ENCODE peak calls at places on chromosomes 13 and 19, in six cellular contexts. One of them, this sample, is unnamed.

GRCh38 chr13:66347718-66348117 is 882.4 kb downstream of the PCDH9 start:
- DNase-seq in thoracic aorta: no peak
- DNase-seq in CD8-positive, alpha-beta T cell: no peak
- DNase-seq in ovary: no peak
- DNase-seq in CD4-positive, alpha-beta T cell: no peak
- DNase-seq in brain microvascular endothelial cell: no peak
- DNase-seq in this sample: no peak

GRCh38 chr19:5001547-5002131 is 32.7 kb downstream of the KDM4B start:
- DNase-seq in CD4-positive, alpha-beta T cell: peak
- DNase-seq in ovary: no peak
- DNase-seq in thoracic aorta: no peak
- DNase-seq in CD8-positive, alpha-beta T cell: peak
- DNase-seq in brain microvascular endothelial cell: peak
- DNase-seq in this sample: no peak

GRCh38 chr13:26961890-26962615 is 201.5 kb upstream of the GPR12 start:
- DNase-seq in CD4-positive, alpha-beta T cell: no peak
- DNase-seq in thoracic aorta: no peak
- DNase-seq in ovary: no peak
- DNase-seq in brain microvascular endothelial cell: no peak
- DNase-seq in CD8-positive, alpha-beta T cell: no peak
- DNase-seq in this sample: no peak

GRCh38 chr13:48761256-48761655 is 107.5 kb downstream of the CYSLTR2 start:
- DNase-seq in CD4-positive, alpha-beta T cell: no peak
- DNase-seq in ovary: no peak
- DNase-seq in thoracic aorta: no peak
- DNase-seq in CD8-positive, alpha-beta T cell: no peak
- DNase-seq in brain microvascular endothelial cell: no peak
- DNase-seq in this sample: no peak

GRCh38 chr19:55275851-55276719 is 3.8 kb downstream of the HSPBP1 start:
- DNase-seq in brain microvascular endothelial cell: no peak
- DNase-seq in ovary: no peak
- DNase-seq in thoracic aorta: no peak
- DNase-seq in CD8-positive, alpha-beta T cell: no peak
- DNase-seq in CD4-positive, alpha-beta T cell: no peak
- DNase-seq in this sample: no peak

GRCh38 chr19:48804496-48804895 is 6.3 kb downstream of the BCAT2 start:
- DNase-seq in brain microvascular endothelial cell: no peak
- DNase-seq in CD4-positive, alpha-beta T cell: no peak
- DNase-seq in ovary: no peak
- DNase-seq in thoracic aorta: no peak
- DNase-seq in CD8-positive, alpha-beta T cell: no peak
- DNase-seq in this sample: no peak

GRCh38 chr13:21670006-21670882 is 629 bp upstream of the FGF9 start:
- DNase-seq in CD4-positive, alpha-beta T cell: peak
- DNase-seq in thoracic aorta: no peak
- DNase-seq in brain microvascular endothelial cell: peak
- DNase-seq in ovary: peak
- DNase-seq in CD8-positive, alpha-beta T cell: peak
- DNase-seq in this sample: no peak

GRCh38 chr13:29908411-29908810 is 58.0 kb upstream of the UBL3 start:
- DNase-seq in CD4-positive, alpha-beta T cell: no peak
- DNase-seq in ovary: no peak
- DNase-seq in thoracic aorta: no peak
- DNase-seq in CD8-positive, alpha-beta T cell: no peak
- DNase-seq in brain microvascular endothelial cell: no peak
- DNase-seq in this sample: no peak

GRCh38 chr19:51735759-51736449 is 12.1 kb upstream of the HAS1 start:
- DNase-seq in CD8-positive, alpha-beta T cell: no peak
- DNase-seq in thoracic aorta: peak
- DNase-seq in CD4-positive, alpha-beta T cell: no peak
- DNase-seq in brain microvascular endothelial cell: peak
- DNase-seq in ovary: no peak
- DNase-seq in this sample: no peak

GRCh38 chr13:112931028-112931934 is 37.7 kb upstream of the MCF2L start:
- DNase-seq in thoracic aorta: no peak
- DNase-seq in ovary: no peak
- DNase-seq in brain microvascular endothelial cell: peak
- DNase-seq in CD8-positive, alpha-beta T cell: no peak
- DNase-seq in CD4-positive, alpha-beta T cell: no peak
- DNase-seq in this sample: peak

GRCh38 chr19:31448221-31448657 is 99.0 kb upstream of the TSHZ3 start:
- DNase-seq in CD4-positive, alpha-beta T cell: no peak
- DNase-seq in thoracic aorta: no peak
- DNase-seq in ovary: peak
- DNase-seq in CD8-positive, alpha-beta T cell: no peak
- DNase-seq in brain microvascular endothelial cell: peak
- DNase-seq in this sample: no peak

GRCh38 chr19:54030895-54031586 is 32.7 kb downstream of the VSTM1 start:
- DNase-seq in CD4-positive, alpha-beta T cell: no peak
- DNase-seq in CD8-positive, alpha-beta T cell: no peak
- DNase-seq in brain microvascular endothelial cell: no peak
- DNase-seq in thoracic aorta: no peak
- DNase-seq in ovary: no peak
- DNase-seq in this sample: no peak

GRCh38 chr19:8811315-8812172 is 20.6 kb downstream of the ZNF558 start:
- DNase-seq in ovary: no peak
- DNase-seq in thoracic aorta: no peak
- DNase-seq in CD4-positive, alpha-beta T cell: no peak
- DNase-seq in brain microvascular endothelial cell: no peak
- DNase-seq in CD8-positive, alpha-beta T cell: no peak
- DNase-seq in this sample: no peak

GRCh38 chr13:30143671-30144400 is 163.5 kb downstream of the KATNAL1 start:
- DNase-seq in CD4-positive, alpha-beta T cell: no peak
- DNase-seq in CD8-positive, alpha-beta T cell: no peak
- DNase-seq in thoracic aorta: no peak
- DNase-seq in brain microvascular endothelial cell: peak
- DNase-seq in ovary: no peak
- DNase-seq in this sample: no peak

GRCh38 chr13:46031581-46032263 is 20.8 kb downstream of the ZC3H13 start:
- DNase-seq in ovary: no peak
- DNase-seq in CD4-positive, alpha-beta T cell: no peak
- DNase-seq in brain microvascular endothelial cell: no peak
- DNase-seq in CD8-positive, alpha-beta T cell: no peak
- DNase-seq in thoracic aorta: no peak
- DNase-seq in this sample: no peak

GRCh38 chr13:76473552-76474134 is 412.6 kb downstream of the KCTD12 start:
- DNase-seq in ovary: peak
- DNase-seq in CD4-positive, alpha-beta T cell: peak
- DNase-seq in brain microvascular endothelial cell: peak
- DNase-seq in CD8-positive, alpha-beta T cell: peak
- DNase-seq in thoracic aorta: peak
- DNase-seq in this sample: peak

GRCh38 chr13:95497307-95497943 is 55.1 kb upstream of the CLDN10 start:
- DNase-seq in thoracic aorta: no peak
- DNase-seq in brain microvascular endothelial cell: no peak
- DNase-seq in ovary: no peak
- DNase-seq in CD4-positive, alpha-beta T cell: no peak
- DNase-seq in CD8-positive, alpha-beta T cell: no peak
- DNase-seq in this sample: peak

GRCh38 chr13:59734393-59734792 is 429.3 kb downstream of the DIAPH3 start:
- DNase-seq in CD4-positive, alpha-beta T cell: no peak
- DNase-seq in CD8-positive, alpha-beta T cell: no peak
- DNase-seq in brain microvascular endothelial cell: no peak
- DNase-seq in thoracic aorta: no peak
- DNase-seq in ovary: no peak
- DNase-seq in this sample: no peak

GRCh38 chr13:99062593-99062992 is 84.7 kb upstream of the DOCK9 start:
- DNase-seq in CD8-positive, alpha-beta T cell: no peak
- DNase-seq in ovary: peak
- DNase-seq in brain microvascular endothelial cell: peak
- DNase-seq in thoracic aorta: no peak
- DNase-seq in CD4-positive, alpha-beta T cell: no peak
- DNase-seq in this sample: no peak

GRCh38 chr13:21988624-21989023 is 317.8 kb downstream of the FGF9 start:
- DNase-seq in CD4-positive, alpha-beta T cell: no peak
- DNase-seq in CD8-positive, alpha-beta T cell: no peak
- DNase-seq in brain microvascular endothelial cell: no peak
- DNase-seq in thoracic aorta: no peak
- DNase-seq in ovary: no peak
- DNase-seq in this sample: no peak

GRCh38 chr19:10852098-10852800 is 4.0 kb downstream of the C19orf38 start:
- DNase-seq in ovary: no peak
- DNase-seq in CD4-positive, alpha-beta T cell: no peak
- DNase-seq in CD8-positive, alpha-beta T cell: no peak
- DNase-seq in brain microvascular endothelial cell: peak
- DNase-seq in thoracic aorta: no peak
- DNase-seq in this sample: no peak

GRCh38 chr19:10852941-10853340 is 4.7 kb downstream of the C19orf38 start:
- DNase-seq in ovary: no peak
- DNase-seq in brain microvascular endothelial cell: no peak
- DNase-seq in thoracic aorta: no peak
- DNase-seq in CD8-positive, alpha-beta T cell: no peak
- DNase-seq in CD4-positive, alpha-beta T cell: no peak
- DNase-seq in this sample: no peak

GRCh38 chr19:10854350-10855089 is 6.3 kb downstream of the C19orf38 start:
- DNase-seq in CD8-positive, alpha-beta T cell: no peak
- DNase-seq in ovary: no peak
- DNase-seq in brain microvascular endothelial cell: no peak
- DNase-seq in thoracic aorta: no peak
- DNase-seq in CD4-positive, alpha-beta T cell: no peak
- DNase-seq in this sample: no peak

GRCh38 chr19:10858204-10858828 is 10.1 kb downstream of the C19orf38 start:
- DNase-seq in CD4-positive, alpha-beta T cell: no peak
- DNase-seq in thoracic aorta: no peak
- DNase-seq in ovary: no peak
- DNase-seq in CD8-positive, alpha-beta T cell: no peak
- DNase-seq in brain microvascular endothelial cell: no peak
- DNase-seq in this sample: no peak

DNA sequence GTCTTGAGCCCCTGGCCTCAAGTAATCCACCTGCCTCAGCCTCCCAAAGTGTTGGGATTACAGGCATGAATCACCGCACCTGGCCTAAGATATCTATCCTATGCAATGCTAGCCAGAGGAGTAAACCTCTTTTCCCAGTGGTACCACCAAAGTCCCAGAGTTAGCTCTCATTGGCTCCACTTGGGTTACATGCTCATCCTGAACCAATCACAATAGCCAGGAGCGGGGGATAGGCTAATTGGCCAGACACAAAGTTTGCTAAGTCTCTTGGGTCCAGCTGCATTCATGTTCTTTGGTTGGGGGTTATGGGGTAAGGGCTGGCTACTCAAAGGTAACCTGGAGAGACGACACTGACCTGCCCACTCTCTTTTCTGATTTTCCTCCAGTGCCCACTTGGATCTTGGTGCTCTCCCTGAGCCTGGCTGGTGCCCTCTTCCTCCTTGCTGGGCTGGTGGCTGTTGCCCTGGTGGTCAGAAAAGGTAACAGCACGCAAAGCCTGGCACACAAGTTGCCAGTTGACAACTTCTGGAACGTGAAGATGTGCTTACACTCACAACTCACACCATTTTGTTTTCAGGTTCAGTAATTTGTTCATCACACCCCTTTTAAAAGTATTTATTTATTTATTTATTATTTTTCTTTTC is 7.8 kb downstream of the C19orf38 start:
- DNase-seq in CD8-positive, alpha-beta T cell: no peak
- DNase-seq in thoracic aorta: no peak
- DNase-seq in brain microvascular endothelial cell: no peak
- DNase-seq in CD4-positive, alpha-beta T cell: no peak
- DNase-seq in ovary: no peak
- DNase-seq in this sample: no peak
- H3K27ac ChIP-seq in CD8-positive, alpha-beta T cell: no peak
- H3K27ac ChIP-seq in thoracic aorta: no peak
- H3K27ac ChIP-seq in brain microvascular endothelial cell: no peak
- H3K27ac ChIP-seq in CD4-positive, alpha-beta T cell: no peak
- H3K27ac ChIP-seq in ovary: no peak
- H3K27ac ChIP-seq in this sample: no peak

GRCh38 chr19:50300814-50301606 is 28.2 kb downstream of the KCNC3 start:
- DNase-seq in ovary: no peak
- DNase-seq in CD8-positive, alpha-beta T cell: no peak
- DNase-seq in CD4-positive, alpha-beta T cell: no peak
- DNase-seq in thoracic aorta: no peak
- DNase-seq in brain microvascular endothelial cell: peak
- DNase-seq in this sample: no peak
- TF ChIP-seq CTCF in ovary: no peak
- TF ChIP-seq CTCF in CD8-positive, alpha-beta T cell: no peak
- TF ChIP-seq CTCF in CD4-positive, alpha-beta T cell: no peak
- TF ChIP-seq CTCF in thoracic aorta: no peak
- TF ChIP-seq CTCF in brain microvascular endothelial cell: no peak
- TF ChIP-seq CTCF in this sample: no peak

GRCh38 chr19:16372065-16372915 is 47.7 kb downstream of the KLF2 start:
- DNase-seq in thoracic aorta: no peak
- DNase-seq in brain microvascular endothelial cell: no peak
- DNase-seq in CD8-positive, alpha-beta T cell: no peak
- DNase-seq in ovary: no peak
- DNase-seq in CD4-positive, alpha-beta T cell: no peak
- DNase-seq in this sample: no peak

GRCh38 chr19:16370671-16371391 is 46.2 kb downstream of the KLF2 start:
- DNase-seq in brain microvascular endothelial cell: no peak
- DNase-seq in CD4-positive, alpha-beta T cell: no peak
- DNase-seq in thoracic aorta: no peak
- DNase-seq in CD8-positive, alpha-beta T cell: no peak
- DNase-seq in ovary: no peak
- DNase-seq in this sample: no peak

GRCh38 chr19:16369664-16370576 is 45.3 kb downstream of the KLF2 start:
- DNase-seq in CD8-positive, alpha-beta T cell: peak
- DNase-seq in brain microvascular endothelial cell: no peak
- DNase-seq in thoracic aorta: no peak
- DNase-seq in ovary: no peak
- DNase-seq in CD4-positive, alpha-beta T cell: peak
- DNase-seq in this sample: no peak

GRCh38 chr19:16373079-16373478 is 48.5 kb downstream of the KLF2 start:
- DNase-seq in thoracic aorta: no peak
- DNase-seq in ovary: no peak
- DNase-seq in brain microvascular endothelial cell: no peak
- DNase-seq in CD8-positive, alpha-beta T cell: no peak
- DNase-seq in CD4-positive, alpha-beta T cell: no peak
- DNase-seq in this sample: no peak

GRCh38 chr19:16371540-16371986 is 46.9 kb downstream of the KLF2 start:
- DNase-seq in brain microvascular endothelial cell: no peak
- DNase-seq in CD4-positive, alpha-beta T cell: peak
- DNase-seq in thoracic aorta: no peak
- DNase-seq in CD8-positive, alpha-beta T cell: peak
- DNase-seq in ovary: no peak
- DNase-seq in this sample: no peak
- H3K27ac ChIP-seq in brain microvascular endothelial cell: no peak
- H3K27ac ChIP-seq in CD4-positive, alpha-beta T cell: peak
- H3K27ac ChIP-seq in thoracic aorta: no peak
- H3K27ac ChIP-seq in CD8-positive, alpha-beta T cell: peak
- H3K27ac ChIP-seq in ovary: peak
- H3K27ac ChIP-seq in this sample: peak

DNA sequence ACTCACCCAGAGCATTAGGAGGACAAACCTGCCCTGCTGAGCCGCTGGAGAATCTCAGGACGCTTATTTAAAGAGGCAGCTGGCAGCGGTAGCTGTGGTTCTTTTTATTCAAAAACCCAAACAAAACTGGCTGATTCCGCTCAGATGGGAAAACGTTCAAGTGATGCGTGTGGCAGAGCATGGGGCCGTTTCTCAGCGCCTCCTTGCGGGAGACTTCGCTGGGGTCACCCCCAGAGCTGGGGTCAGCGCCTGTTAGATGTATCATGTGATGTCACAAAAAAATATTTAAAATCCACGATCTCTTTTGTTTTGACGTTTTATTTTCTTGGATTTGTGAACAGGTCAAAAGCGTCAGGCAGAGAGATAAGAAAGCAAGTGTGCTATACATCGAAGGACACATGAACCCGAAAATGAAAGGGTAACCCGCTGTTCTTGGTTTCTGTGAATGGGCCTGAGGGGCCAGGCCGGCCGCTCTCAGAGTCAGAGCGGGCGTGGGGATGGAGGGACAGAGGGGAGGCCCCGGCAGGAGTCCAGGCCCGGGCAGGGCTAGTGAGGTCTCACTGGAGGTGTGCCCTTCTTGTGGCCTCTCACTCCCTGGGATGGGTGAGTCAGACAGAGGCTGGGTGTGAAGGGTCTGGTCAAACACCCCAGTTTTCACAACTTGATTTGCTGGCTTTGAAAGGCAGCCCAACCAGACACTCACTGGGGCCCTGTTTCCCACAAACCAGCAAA is 17.6 kb upstream of the NDUFS7 start:
- DNase-seq in CD4-positive, alpha-beta T cell: no peak
- DNase-seq in brain microvascular endothelial cell: no peak
- DNase-seq in ovary: no peak
- DNase-seq in CD8-positive, alpha-beta T cell: no peak
- DNase-seq in thoracic aorta: no peak
- DNase-seq in this sample: no peak
- TF ChIP-seq CTCF in CD4-positive, alpha-beta T cell: no peak
- TF ChIP-seq CTCF in brain microvascular endothelial cell: no peak
- TF ChIP-seq CTCF in ovary: no peak
- TF ChIP-seq CTCF in CD8-positive, alpha-beta T cell: no peak
- TF ChIP-seq CTCF in thoracic aorta: no peak
- TF ChIP-seq CTCF in this sample: no peak